ENCODE peak calls at places on chromosomes 3 and 15, in six cellular contexts. V is pancreas, P is A549, A is mesendoderm, N is fibroblast of lung, U is body of pancreas. B is an unnamed sample.
A peak's percentile ranks its signal among the peaks of the same experiment; 100 is the strongest.

GRCh38 chr3:183774631-183775030 is 50.7 kb downstream of the MAP6D1 start:
- DNase-seq in V (no peak), P (no peak), A (no peak), N (peak; percentile 89), U (no peak), B (no peak)

GRCh38 chr15:99411234-99411633 is 154.6 kb upstream of the MEF2A start:
- DNase-seq in V (no peak), P (no peak), A (no peak), N (no peak), U (no peak), B (no peak)

GRCh38 chr3:127162947-127163645 is 29.8 kb upstream of the PRR23E start:
- DNase-seq in V (peak; percentile 5), P (no peak), A (peak; percentile 51), N (no peak), U (no peak), B (no peak)

GRCh38 chr3:172869356-172869755 is 118.8 kb downstream of the ECT2 start:
- DNase-seq in V (no peak), P (no peak), A (no peak), N (no peak), U (peak; percentile 15), B (no peak)

GRCh38 chr3:166510382-166510781 is 673.2 kb upstream of the BCHE start:
- DNase-seq in V (no peak), P (no peak), A (peak; percentile 57), N (no peak), U (no peak), B (no peak)

GRCh38 chr3:104316118-104316517 is 1050.6 kb upstream of the ALCAM start:
- DNase-seq in V (no peak), P (no peak), A (no peak), N (peak; percentile 26), U (no peak), B (no peak)

GRCh38 chr3:126964950-126965349 is 18.0 kb upstream of the PLXNA1 start:
- DNase-seq in V (no peak), P (no peak), A (no peak), N (no peak), U (peak; percentile 1), B (peak; percentile 37)

GRCh38 chr3:141875374-141875892 is 1.0 kb upstream of the ATP1B3 start:
- DNase-seq in V (peak; percentile 78), P (peak; percentile 86), A (peak; percentile 90), N (peak; percentile 71), U (peak; percentile 78), B (peak; percentile 94)

GRCh38 chr3:166455724-166456123 is 618.5 kb upstream of the BCHE start:
- DNase-seq in V (no peak), P (no peak), A (peak; percentile 71), N (peak; percentile 74), U (no peak), B (no peak)

GRCh38 chr3:134810850-134811249 is 15.8 kb downstream of the EPHB1 start:
- DNase-seq in V (no peak), P (no peak), A (peak; percentile 57), N (no peak), U (no peak), B (no peak)

GRCh38 chr3:55885721-55886120 is 398.6 kb upstream of the WNT5A start:
- DNase-seq in V (no peak), P (no peak), A (peak; percentile 55), N (peak; percentile 74), U (no peak), B (no peak)

GRCh38 chr15:55549305-55549704 is 38.8 kb downstream of the PYGO1 start:
- DNase-seq in V (no peak), P (no peak), A (no peak), N (no peak), U (no peak), B (no peak)

GRCh38 chr15:77565516-77565915 is 67.2 kb downstream of the LINGO1 start:
- DNase-seq in V (no peak), P (no peak), A (no peak), N (no peak), U (no peak), B (no peak)

GRCh38 chr3:111047812-111048435 is 23.7 kb upstream of the NECTIN3 start:
- DNase-seq in V (no peak), P (no peak), A (no peak), N (no peak), U (no peak), B (no peak)
- H3K27ac ChIP-seq in V (no peak overlapping the region), P (no peak overlapping the region), A (no peak overlapping the region), N (no peak overlapping the region), U (no peak overlapping the region), B (no peak overlapping the region)

DNA sequence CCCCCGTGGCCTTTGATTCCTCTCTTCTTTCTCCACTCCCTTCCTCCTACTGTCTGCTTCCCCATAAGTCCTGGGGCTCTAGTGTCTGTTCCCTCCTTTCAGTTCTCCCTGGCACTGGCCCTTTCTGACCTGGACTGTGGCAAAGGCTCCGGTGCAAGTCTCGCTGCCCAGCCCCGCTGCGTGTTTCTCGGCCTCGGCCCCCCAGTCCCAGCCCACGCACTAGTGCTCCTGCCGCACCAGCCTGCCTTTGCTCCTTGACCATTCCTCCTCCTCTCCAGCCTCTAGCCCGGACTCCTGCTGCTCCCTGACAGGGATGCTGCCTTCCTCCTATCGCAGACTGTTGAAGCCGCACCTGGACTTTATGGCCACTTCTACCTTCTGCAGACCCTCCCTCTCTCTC is 2.1 kb downstream of the TM6SF1 start:
- DNase-seq in V (no peak), P (no peak), A (no peak), N (no peak), U (no peak), B (no peak)
- H3K4me3 ChIP-seq in V (no peak overlapping the region), P (no peak overlapping the region), A (no peak overlapping the region), N (no peak overlapping the region), U (no peak overlapping the region), B (no peak overlapping the region)

DNA sequence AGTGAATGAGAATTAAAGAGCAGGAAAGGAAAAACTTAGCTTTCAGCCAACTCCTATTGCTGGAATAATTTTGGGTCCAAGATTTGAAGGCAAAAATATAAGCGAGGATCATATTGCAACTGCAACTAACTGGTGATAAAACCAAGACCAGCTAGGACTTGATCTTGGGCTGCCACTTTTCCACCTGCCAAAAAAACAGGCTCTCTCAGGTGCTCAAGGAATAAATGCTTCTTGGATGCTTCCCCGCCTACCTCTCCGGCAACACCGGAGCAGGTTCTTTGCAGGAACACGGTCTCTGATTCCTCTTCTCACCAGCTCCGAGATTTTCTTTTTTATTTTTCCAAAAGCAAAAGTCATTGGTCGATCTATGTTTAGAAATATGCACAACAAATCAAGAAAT is 242.0 kb downstream of the NTRK3 start:
- DNase-seq in V (no peak), P (no peak), A (no peak), N (no peak), U (no peak), B (no peak)
- H3K4me1 ChIP-seq in V (no peaks in the 10 kb centered on the region), P (no peaks in the 10 kb centered on the region), A (no peaks in the 10 kb centered on the region), N (no peaks in the 10 kb centered on the region), U (no peaks in the 10 kb centered on the region), B (peaks cover 5% of the 10 kb centered on the region)

GRCh38 chr3:51682079-51682478 is 11.0 kb downstream of the TEX264 start:
- DNase-seq in V (peak; percentile 53), P (peak; percentile 84), A (peak; percentile 96), N (peak; percentile 74), U (peak; percentile 49), B (peak; percentile 83)

GRCh38 chr3:51681453-51681852 is 10.4 kb downstream of the TEX264 start:
- DNase-seq in V (no peak), P (no peak), A (no peak), N (no peak), U (no peak), B (no peak)

GRCh38 chr3:51680196-51680595 is 9.1 kb downstream of the TEX264 start:
- DNase-seq in V (no peak), P (no peak), A (no peak), N (no peak), U (no peak), B (no peak)

GRCh38 chr3:51679777-51680176 is 8.7 kb downstream of the TEX264 start:
- DNase-seq in V (no peak), P (no peak), A (no peak), N (no peak), U (no peak), B (no peak)

DNA sequence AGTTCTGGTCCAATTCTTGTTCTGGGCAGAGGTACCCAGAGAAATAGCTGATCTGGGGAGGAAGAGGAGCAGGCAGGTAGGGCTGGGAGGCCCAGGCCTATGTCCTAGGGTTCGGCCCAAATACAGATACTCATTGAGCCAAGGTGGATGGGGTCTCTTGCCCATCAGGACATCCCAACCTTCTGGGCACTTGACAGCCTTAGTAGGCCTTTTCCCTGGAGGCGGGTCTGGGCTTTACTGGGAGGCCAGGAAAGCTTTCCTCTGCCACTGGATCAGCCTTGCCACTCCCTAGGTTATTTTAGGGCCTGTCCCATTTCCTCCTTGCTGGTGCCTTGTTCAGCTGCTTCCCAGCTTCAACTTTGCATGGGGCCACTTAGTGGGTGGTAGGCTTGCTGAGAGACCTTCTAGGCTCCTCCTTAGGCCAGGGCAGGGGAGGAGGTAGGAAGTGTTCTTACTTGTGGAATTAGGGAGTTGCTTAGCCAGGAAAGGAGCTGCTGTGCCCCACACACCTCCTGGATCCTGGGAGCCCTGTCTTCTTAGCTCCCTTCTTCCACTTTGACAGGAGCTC is 9.7 kb downstream of the TEX264 start:
- DNase-seq in V (no peak), P (no peak), A (no peak), N (no peak), U (no peak), B (no peak)
- H3K27ac ChIP-seq in V (no peak overlapping the region), P (no peak overlapping the region), A (no peak overlapping the region), N (no peak overlapping the region), U (no peak overlapping the region), B (no peak overlapping the region)